ENCODE peak calls at places on chromosomes 12 and 14, in nine cellular contexts. I is psoas muscle, U is lung, O is H1, S is pancreas, X is upper lobe of right lung, B is Peyer's patch, T is tibial artery, F is endothelial cell of umbilical vein. J is an unnamed sample.

GRCh38 chr14:51095854-51096823 is 1.2 kb upstream of the TRIM9 start:
- DNase-seq in I (peak; percentile 58), U (no peak), O (no peak), S (peak; percentile 5), X (no peak), B (peak; percentile 49), T (peak; percentile 67), F (no peak), J (no peak)

GRCh38 chr12:8819676-8819980 is 2.8 kb upstream of the A2ML1 start:
- DNase-seq in I (no peak), U (no peak), O (no peak), S (no peak), X (no peak), B (no peak), T (no peak), F (no peak), J (no peak)

GRCh38 chr12:105706321-105706972 is 376.0 kb downstream of the C12orf75 start:
- DNase-seq in I (peak; percentile 61), U (no peak), O (no peak), S (no peak), X (no peak), B (no peak), T (peak; percentile 30), F (peak; percentile 64), J (peak; percentile 80)

GRCh38 chr12:78914859-78915331 is 50.3 kb downstream of the SYT1 start:
- DNase-seq in I (no peak), U (no peak), O (no peak), S (no peak), X (no peak), B (no peak), T (no peak), F (no peak), J (no peak)

GRCh38 chr12:56127888-56128668 is at the start of gene ESYT1:
- DNase-seq in I (peak; percentile 98), U (peak; percentile 99), O (peak; percentile 97), S (peak; percentile 99), X (peak; percentile 97), B (peak; percentile 100), T (peak; percentile 100), F (peak; percentile 100), J (peak; percentile 99)

GRCh38 chr14:91835920-91836843 is 31.2 kb downstream of the TC2N start:
- DNase-seq in I (peak; percentile 55), U (peak; percentile 91), O (peak; percentile 92), S (peak; percentile 97), X (peak; percentile 96), B (peak; percentile 96), T (peak; percentile 67), F (no peak), J (peak; percentile 95)

GRCh38 chr14:64561631-64562030 is 11.9 kb downstream of the PPP1R36 start:
- DNase-seq in I (no peak), U (no peak), O (no peak), S (no peak), X (no peak), B (no peak), T (no peak), F (peak; percentile 28), J (no peak)

GRCh38 chr12:106248849-106249371 is 1.1 kb upstream of the CKAP4 start:
- DNase-seq in I (no peak), U (no peak), O (no peak), S (no peak), X (no peak), B (peak; percentile 54), T (peak; percentile 31), F (peak; percentile 76), J (no peak)

GRCh38 chr14:96938946-96939345 is 141.8 kb downstream of the VRK1 start:
- DNase-seq in I (no peak), U (no peak), O (peak; percentile 66), S (no peak), X (no peak), B (peak; percentile 19), T (no peak), F (no peak), J (no peak)

GRCh38 chr14:21997300-21997699 is 323.7 kb upstream of the OR4E1 start:
- DNase-seq in I (no peak), U (no peak), O (no peak), S (no peak), X (no peak), B (peak; percentile 47), T (no peak), F (peak; percentile 23), J (no peak)

GRCh38 chr12:116200812-116201211 is 76.7 kb downstream of the MED13L start:
- DNase-seq in I (no peak), U (no peak), O (no peak), S (no peak), X (no peak), B (no peak), T (no peak), F (no peak), J (no peak)

GRCh38 chr12:116202940-116203339 is 74.6 kb downstream of the MED13L start:
- DNase-seq in I (no peak), U (no peak), O (no peak), S (no peak), X (no peak), B (no peak), T (no peak), F (no peak), J (no peak)

GRCh38 chr12:116201359-116201758 is 76.1 kb downstream of the MED13L start:
- DNase-seq in I (no peak), U (no peak), O (no peak), S (no peak), X (no peak), B (no peak), T (no peak), F (no peak), J (no peak)

GRCh38 chr12:116201908-116202307 is 75.6 kb downstream of the MED13L start:
- DNase-seq in I (no peak), U (no peak), O (no peak), S (no peak), X (no peak), B (no peak), T (no peak), F (no peak), J (no peak)

GRCh38 chr12:116202433-116202832 is 75.1 kb downstream of the MED13L start:
- DNase-seq in I (no peak), U (no peak), O (no peak), S (no peak), X (no peak), B (no peak), T (no peak), F (no peak), J (no peak)
- H3K4me3 ChIP-seq in I (no peak overlapping the region), U (no peak overlapping the region), O (no peak overlapping the region), S (no peak overlapping the region), X (no peak overlapping the region), B (no peak overlapping the region), T (no peak overlapping the region), F (no peak overlapping the region), J (no peak overlapping the region)

DNA sequence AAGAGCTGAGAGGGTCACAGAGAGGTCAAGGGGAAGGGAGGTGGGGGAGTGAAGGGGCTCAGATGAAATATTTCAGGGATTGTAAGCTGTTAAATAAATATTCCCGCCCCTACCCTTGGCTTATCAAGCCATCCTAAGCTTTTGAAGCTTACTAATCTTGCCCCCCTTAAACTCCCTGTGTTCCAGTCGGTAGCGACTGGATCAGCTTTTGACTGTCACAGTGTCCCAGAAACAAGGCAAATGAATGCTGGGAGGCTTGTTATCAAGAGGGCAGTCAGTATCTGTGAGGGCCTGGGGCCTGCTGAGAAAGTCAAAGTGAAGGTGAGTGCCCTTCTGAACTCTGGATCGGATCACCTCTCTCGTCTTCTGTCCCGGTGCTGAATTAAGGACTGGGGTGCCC is 128.1 kb downstream of the DACT1 start:
- DNase-seq in I (no peak), U (no peak), O (no peak), S (no peak), X (no peak), B (no peak), T (no peak), F (no peak), J (no peak)
- H3K4me1 ChIP-seq in I (no peaks in the 10 kb centered on the region), U (no peaks in the 10 kb centered on the region), O (peaks cover 2% of the 10 kb centered on the region), S (no peaks in the 10 kb centered on the region), X (no peaks in the 10 kb centered on the region), B (no peaks in the 10 kb centered on the region), T (no peaks in the 10 kb centered on the region), F (no peaks in the 10 kb centered on the region), J (no peaks in the 10 kb centered on the region)

GRCh38 chr12:19485240-19485639 is 45.9 kb downstream of the AEBP2 start:
- DNase-seq in I (no peak), U (no peak), O (no peak), S (no peak), X (no peak), B (no peak), T (no peak), F (no peak), J (no peak)
- H3K27ac ChIP-seq in I (no peak overlapping the region), U (no peak overlapping the region), O (no peak overlapping the region), S (no peak overlapping the region), X (no peak overlapping the region), B (no peak overlapping the region), T (no peak overlapping the region), F (no peak overlapping the region), J (no peak overlapping the region)

DNA sequence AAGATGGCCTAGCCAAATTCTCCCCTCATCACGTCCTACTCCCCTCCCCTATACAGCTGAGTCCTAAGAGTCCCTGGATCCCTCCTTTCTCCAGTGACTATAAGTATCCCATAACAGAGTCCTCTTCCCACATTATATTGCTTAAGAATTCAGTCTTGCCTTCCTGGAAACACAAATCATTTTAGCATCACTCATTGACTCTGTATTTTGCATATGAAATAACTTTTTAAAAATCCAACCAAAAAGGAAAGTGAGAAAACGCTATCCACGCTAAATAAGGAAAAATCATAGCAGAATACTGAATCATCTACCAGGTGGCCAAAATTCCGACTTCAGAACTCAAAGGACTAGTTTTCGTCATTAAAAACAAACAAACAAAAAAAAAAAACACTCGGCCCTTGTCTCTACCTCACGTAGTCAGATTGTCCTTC is 130.2 kb downstream of the GCH1 start:
- DNase-seq in I (no peak), U (no peak), O (no peak), S (no peak), X (no peak), B (no peak), T (no peak), F (peak; percentile 40), J (no peak)
- H3K4me3 ChIP-seq in I (no peak overlapping the region), U (no peak overlapping the region), O (no peak overlapping the region), S (no peak overlapping the region), X (no peak overlapping the region), B (no peak overlapping the region), T (no peak overlapping the region), F (no peak overlapping the region), J (no peak overlapping the region)

J was measured in kidney.